ENCODE peak calls at places on chromosome 18, in five cellular contexts. B is GM12891; V is CD8-positive, alpha-beta T cell; S is stimulated activated CD4-positive, alpha-beta T cell treated with anti-CD3 and anti-CD28 coated beads, Interleukin-1b, Interleukin-23, amount 100 ng/mL, for 24 hours; M is Ammon's horn. I is an unnamed sample.

GRCh38 chr18:1480309-1480708 is 575.6 kb downstream of the ADCYAP1 start:
- DNase-seq in S (no peak), B (no peak), M (no peak), V (no peak), I (no peak)

GRCh38 chr18:54357082-54357659 is 487 bp downstream of the STARD6 start:
- DNase-seq in S (peak), B (no peak), M (peak), V (no peak), I (no peak)

GRCh38 chr18:79458131-79458838 is 62.6 kb downstream of the NFATC1 start:
- DNase-seq in B (no peak), S (no peak), V (no peak), M (no peak), I (peak)

GRCh38 chr18:49562481-49563129 is 748 bp downstream of the LIPG start:
- DNase-seq in S (no peak), V (no peak), B (no peak), M (no peak), I (peak)

GRCh38 chr18:9065864-9066263 is 36.6 kb upstream of the NDUFV2 start:
- DNase-seq in B (no peak), M (no peak), S (no peak), V (no peak), I (no peak)

GRCh38 chr18:3874593-3874992 is 424.6 kb downstream of the TGIF1 start:
- DNase-seq in S (no peak), M (no peak), V (no peak), B (no peak), I (no peak)

GRCh38 chr18:24809173-24809955 is 348.9 kb downstream of the HRH4 start:
- DNase-seq in S (no peak), B (no peak), M (no peak), V (no peak), I (no peak)

GRCh38 chr18:3281456-3282400 is 19.8 kb downstream of the MYL12B start:
- DNase-seq in V (no peak), B (no peak), S (no peak), M (peak), I (peak)

GRCh38 chr18:2451556-2451955 is 119.7 kb downstream of the METTL4 start:
- DNase-seq in B (no peak), S (no peak), V (no peak), M (no peak), I (no peak)

GRCh38 chr18:78871631-78872030 is 108.0 kb upstream of the SALL3 start:
- DNase-seq in S (no peak), M (peak), B (no peak), V (no peak), I (no peak)

I was measured in hepatocyte.